ENCODE peak calls at places on chromosomes 6 and 20, in ten cellular contexts. L, W, E, I, U, O, A, D, X and Q are unnamed samples. For H3K36me3, the result is how much of the 10 kb centered on the place peaks cover.

GRCh38 chr20:4666001-4666470 is 55.7 kb upstream of the PRND start:
- DNase-seq in L (no peak), W (no peak), E (peak), I (peak), U (no peak), O (no peak), A (no peak), D (peak), X (no peak), Q (no peak)

GRCh38 chr20:33516882-33517281 is 27.0 kb downstream of the CBFA2T2 start:
- DNase-seq in L (no peak), W (no peak), E (no peak), I (no peak), U (no peak), O (no peak), A (no peak), D (no peak), X (no peak), Q (no peak)

GRCh38 chr6:105851181-105851580 is 235.0 kb upstream of the PRDM1 start:
- DNase-seq in L (no peak), W (no peak), E (no peak), I (no peak), U (no peak), O (no peak), A (no peak), D (no peak), X (no peak), Q (no peak)

GRCh38 chr6:168192195-168192900 is 113.3 kb upstream of the FRMD1 start:
- DNase-seq in L (peak), W (no peak), E (no peak), I (no peak), U (no peak), O (peak), A (peak), D (peak), X (no peak), Q (no peak)

GRCh38 chr6:82525775-82526515 is 162.3 kb downstream of the TPBG start:
- DNase-seq in L (no peak), W (no peak), E (no peak), I (no peak), U (no peak), O (no peak), A (no peak), D (peak), X (no peak), Q (no peak)

GRCh38 chr6:6883011-6883410 is 224.8 kb upstream of the RREB1 start:
- DNase-seq in L (no peak), W (no peak), E (no peak), I (peak), U (no peak), O (no peak), A (no peak), D (no peak), X (no peak), Q (no peak)

GRCh38 chr6:160659562-160659961 is 4.5 kb downstream of the LPA start:
- DNase-seq in L (no peak), W (no peak), E (no peak), I (no peak), U (no peak), O (no peak), A (no peak), D (no peak), X (no peak), Q (no peak)

GRCh38 chr20:59780494-59781185 is 152.8 kb downstream of the SYCP2 start:
- DNase-seq in L (peak), W (no peak), E (no peak), I (no peak), U (no peak), O (peak), A (no peak), D (no peak), X (no peak), Q (no peak)

GRCh38 chr6:29769336-29769735 is 46.1 kb downstream of the HLA-F start:
- DNase-seq in L (no peak), W (no peak), E (no peak), I (no peak), U (no peak), O (no peak), A (no peak), D (no peak), X (no peak), Q (no peak)

GRCh38 chr6:68778356-68779020 is 143.4 kb downstream of the ADGRB3 start:
- DNase-seq in L (no peak), W (no peak), E (no peak), I (no peak), U (no peak), O (no peak), A (no peak), D (peak), X (peak), Q (no peak)

GRCh38 chr6:160882019-160882418 is 109.5 kb upstream of the MAP3K4 start:
- DNase-seq in L (no peak), W (no peak), E (no peak), I (no peak), U (no peak), O (no peak), A (no peak), D (no peak), X (no peak), Q (no peak)

GRCh38 chr6:7463785-7464184 is 74.2 kb downstream of the RIOK1 start:
- DNase-seq in L (no peak), W (no peak), E (no peak), I (peak), U (no peak), O (no peak), A (no peak), D (no peak), X (peak), Q (no peak)

GRCh38 chr6:39393075-39393474 is 70.6 kb upstream of the KCNK16 start:
- DNase-seq in L (no peak), W (no peak), E (no peak), I (no peak), U (no peak), O (no peak), A (no peak), D (no peak), X (no peak), Q (no peak)

GRCh38 chr6:158040051-158040803 is 58.6 kb downstream of the SYNJ2 start:
- DNase-seq in L (peak), W (peak), E (peak), I (no peak), U (peak), O (no peak), A (peak), D (peak), X (peak), Q (no peak)

GRCh38 chr20:18805881-18806280 is 7.7 kb upstream of the SCP2D1 start:
- DNase-seq in L (no peak), W (no peak), E (no peak), I (no peak), U (no peak), O (no peak), A (no peak), D (peak), X (peak), Q (no peak)

GRCh38 chr6:28816909-28817807 is 106.6 kb downstream of the TRIM27 start:
- DNase-seq in L (no peak), W (no peak), E (no peak), I (no peak), U (no peak), O (no peak), A (no peak), D (peak), X (no peak), Q (no peak)

GRCh38 chr6:151675746-151676459 is 131.6 kb upstream of the ESR1 start:
- DNase-seq in L (no peak), W (no peak), E (peak), I (peak), U (peak), O (peak), A (peak), D (peak), X (peak), Q (peak)

GRCh38 chr6:52724406-52725121 is 38.7 kb downstream of the GSTA2 start:
- DNase-seq in L (no peak), W (peak), E (peak), I (peak), U (peak), O (peak), A (peak), D (peak), X (peak), Q (peak)

GRCh38 chr20:48983423-48984400 is 62.2 kb downstream of the ARFGEF2 start:
- DNase-seq in L (no peak), W (no peak), E (no peak), I (no peak), U (no peak), O (peak), A (no peak), D (peak), X (peak), Q (no peak)

GRCh38 chr6:137234505-137234863 is 15.3 kb upstream of the IFNGR1 start:
- DNase-seq in L (no peak), W (no peak), E (no peak), I (peak), U (no peak), O (no peak), A (no peak), D (peak), X (peak), Q (no peak)

GRCh38 chr6:26502169-26502568 is 2.1 kb downstream of the BTN1A1 start:
- DNase-seq in L (no peak), W (no peak), E (no peak), I (no peak), U (no peak), O (no peak), A (no peak), D (no peak), X (peak), Q (no peak)

GRCh38 chr6:164408868-164409267 is 900.5 kb downstream of the C6orf118 start:
- DNase-seq in L (no peak), W (no peak), E (no peak), I (no peak), U (no peak), O (no peak), A (no peak), D (no peak), X (no peak), Q (no peak)

DNA sequence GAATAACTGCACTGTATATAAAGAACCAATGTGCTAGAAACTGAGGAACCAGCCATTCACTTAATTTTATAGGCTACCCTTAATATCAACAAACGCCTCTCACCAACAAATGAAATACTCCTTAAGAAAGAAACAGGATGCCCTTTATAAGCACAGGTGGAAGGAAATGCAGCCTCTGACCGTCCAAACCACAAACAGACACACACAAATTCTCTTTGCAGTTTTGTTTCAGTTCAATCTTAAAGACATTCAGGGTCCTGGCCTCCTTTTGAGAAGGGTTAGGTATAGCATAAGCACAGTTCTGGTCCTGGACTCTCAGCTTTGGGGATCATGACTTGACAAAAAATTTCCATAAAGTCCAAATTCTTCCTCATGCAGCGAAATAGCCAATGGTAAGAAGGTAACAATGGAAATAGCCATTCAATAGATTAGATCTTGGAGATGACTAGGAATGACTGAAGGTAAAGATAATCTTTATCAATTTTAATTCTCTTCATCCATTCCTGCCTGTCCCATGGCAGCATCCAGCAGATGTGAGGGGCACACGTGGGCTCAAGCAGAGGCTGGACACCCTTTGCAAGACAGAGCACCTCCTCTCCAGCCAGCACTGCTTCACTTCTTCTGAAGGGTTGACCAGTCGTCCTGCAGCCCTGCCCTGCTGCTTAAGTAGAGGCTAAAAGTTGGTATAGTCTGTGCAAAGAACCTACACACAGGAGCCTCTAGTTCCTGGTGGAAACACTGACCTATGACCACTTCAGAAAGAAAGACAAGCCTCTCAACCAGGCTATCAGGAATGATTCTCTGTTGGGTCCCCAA is 123.9 kb downstream of the CD83 start:
- DNase-seq in L (no peak), W (no peak), E (no peak), I (no peak), U (no peak), O (no peak), A (no peak), D (no peak), X (no peak), Q (no peak)
- H3K27ac ChIP-seq in L (no peak), W (no peak), E (no peak), I (no peak), U (no peak), O (no peak), A (no peak), D (no peak), X (no peak), Q (no peak)

GRCh38 chr20:3461191-3461874 is 9.5 kb upstream of the ATRN start:
- DNase-seq in L (no peak), W (no peak), E (no peak), I (no peak), U (no peak), O (no peak), A (no peak), D (peak), X (peak), Q (no peak)
- H3K4me3 ChIP-seq in L (no peak), W (no peak), E (no peak), I (no peak), U (no peak), O (no peak), A (no peak), D (no peak), X (no peak), Q (no peak)

DNA sequence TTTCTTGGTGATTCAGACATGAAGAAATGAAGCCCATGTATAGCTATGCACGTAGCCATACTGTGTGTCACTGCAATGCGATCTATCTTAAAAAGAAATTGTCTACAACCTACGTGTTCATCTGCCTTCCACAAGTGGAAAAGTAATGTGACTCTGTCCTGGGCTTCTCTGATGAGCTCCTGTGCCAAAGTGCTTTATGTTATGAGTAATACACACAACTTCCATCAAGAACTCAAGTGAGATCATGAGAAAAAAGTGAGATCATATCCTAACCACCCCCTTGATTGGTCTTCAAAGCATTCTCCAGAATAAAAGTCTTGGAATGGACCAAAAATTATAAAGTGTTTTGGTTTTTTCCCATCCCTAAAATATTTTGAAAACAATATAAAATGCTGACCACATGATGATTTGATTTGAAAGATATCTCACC is 114.3 kb downstream of the DST start:
- DNase-seq in L (no peak), W (no peak), E (no peak), I (no peak), U (no peak), O (no peak), A (no peak), D (no peak), X (no peak), Q (no peak)
- H3K36me3 ChIP-seq in L (under half), W (under half), E (under half), I (under half), U (under half), O (half or more), A (half or more), D (under half), X (under half), Q (half or more)

GRCh38 chr6:24191346-24191745 is 65.3 kb downstream of the NRSN1 start:
- DNase-seq in L (no peak), W (no peak), E (no peak), I (no peak), U (no peak), O (no peak), A (no peak), D (no peak), X (no peak), Q (no peak)

GRCh38 chr6:24194968-24195700 is 69.1 kb downstream of the NRSN1 start:
- DNase-seq in L (no peak), W (no peak), E (no peak), I (no peak), U (no peak), O (no peak), A (no peak), D (no peak), X (no peak), Q (no peak)

GRCh38 chr6:24197892-24198291 is 71.9 kb downstream of the NRSN1 start:
- DNase-seq in L (no peak), W (no peak), E (no peak), I (no peak), U (no peak), O (no peak), A (no peak), D (no peak), X (no peak), Q (no peak)

GRCh38 chr6:24193364-24193763 is 67.3 kb downstream of the NRSN1 start:
- DNase-seq in L (no peak), W (no peak), E (no peak), I (no peak), U (no peak), O (no peak), A (no peak), D (no peak), X (no peak), Q (no peak)

GRCh38 chr6:24196198-24196597 is 70.2 kb downstream of the NRSN1 start:
- DNase-seq in L (no peak), W (no peak), E (no peak), I (no peak), U (no peak), O (no peak), A (no peak), D (no peak), X (no peak), Q (no peak)
- H3K27ac ChIP-seq in L (no peak), W (no peak), E (no peak), I (no peak), U (no peak), O (no peak), A (no peak), D (no peak), X (no peak), Q (no peak)

DNA sequence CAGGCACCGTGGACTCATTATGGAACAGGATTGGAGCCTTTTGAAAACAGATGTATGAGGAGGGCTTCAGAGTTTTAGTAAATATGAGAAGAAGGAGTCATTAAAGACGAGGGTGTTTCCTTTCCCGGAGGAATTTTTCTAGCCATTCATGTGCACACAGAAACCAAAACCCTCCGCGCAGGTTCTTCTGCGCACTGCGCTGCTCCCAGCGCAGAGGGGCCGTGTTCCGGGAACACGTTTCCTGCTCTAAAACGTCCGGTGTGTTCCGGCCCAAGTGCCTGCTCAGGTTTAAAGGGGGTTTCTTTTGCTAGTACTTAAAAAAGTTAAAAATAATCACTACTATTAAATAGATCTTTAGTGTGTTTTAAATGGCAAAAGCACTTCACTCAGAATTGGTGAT is 11.6 kb downstream of the GPR31 start:
- DNase-seq in L (no peak), W (no peak), E (no peak), I (no peak), U (no peak), O (no peak), A (no peak), D (no peak), X (no peak), Q (no peak)
- H3K4me3 ChIP-seq in L (no peak), W (no peak), E (no peak), I (no peak), U (no peak), O (no peak), A (no peak), D (no peak), X (no peak), Q (no peak)